ENCODE peak calls at places on chromosomes 2 and 18, in six cellular contexts. B is fibroblast of lung, F is BE2C, G is AG10803, Y is lower leg skin, T is A549. C is an unnamed sample.

GRCh38 chr2:45329045-45329677 is 281.9 kb downstream of the SRBD1 start:
- DNase-seq in G (peak), B (peak), Y (no peak), T (peak), F (peak), C (no peak)

GRCh38 chr2:29016500-29016899 is 35.4 kb downstream of the TOGARAM2 start:
- DNase-seq in F (no peak), Y (no peak), G (no peak), B (no peak), T (no peak), C (no peak)

GRCh38 chr2:138066139-138066806 is 102.0 kb downstream of the HNMT start:
- DNase-seq in T (no peak), F (no peak), G (no peak), Y (no peak), B (no peak), C (no peak)

GRCh38 chr2:120992791-120993555 is 257.3 kb downstream of the GLI2 start:
- DNase-seq in F (no peak), T (no peak), Y (no peak), G (no peak), B (no peak), C (no peak)

GRCh38 chr18:31245820-31246219 is 72.1 kb upstream of the DSG1 start:
- DNase-seq in F (no peak), B (no peak), T (no peak), Y (no peak), G (no peak), C (no peak)

GRCh38 chr18:25831226-25831828 is 259.1 kb downstream of the SS18 start:
- DNase-seq in B (no peak), G (no peak), F (no peak), T (no peak), Y (no peak), C (no peak)

GRCh38 chr18:8073167-8073566 is 506.1 kb downstream of the PTPRM start:
- DNase-seq in Y (no peak), F (no peak), T (no peak), G (no peak), B (no peak), C (no peak)

GRCh38 chr2:147846382-147847081 is 1.7 kb downstream of the ACVR2A start:
- DNase-seq in Y (no peak), F (no peak), B (peak), G (peak), T (no peak), C (no peak)

GRCh38 chr18:47591429-47591828 is 339.0 kb downstream of the SMAD2 start:
- DNase-seq in G (no peak), Y (no peak), T (no peak), F (no peak), B (no peak), C (no peak)

GRCh38 chr2:197107291-197108269 is 181.1 kb upstream of the PGAP1 start:
- DNase-seq in F (no peak), B (peak), G (peak), Y (no peak), T (peak), C (no peak)

GRCh38 chr2:174764281-174765063 is at the start of gene CHRNA1:
- DNase-seq in T (no peak), G (peak), F (no peak), B (peak), Y (no peak), C (no peak)

GRCh38 chr2:40606862-40607261 is 155.0 kb upstream of the SLC8A1 start:
- DNase-seq in G (peak), T (no peak), B (peak), F (no peak), Y (no peak), C (no peak)

GRCh38 chr2:101725515-101726192 is 28.1 kb downstream of the MAP4K4 start:
- DNase-seq in F (no peak), Y (no peak), T (no peak), B (no peak), G (no peak), C (no peak)

GRCh38 chr2:240962371-240963064 is 35.9 kb upstream of the SNED1 start:
- DNase-seq in B (peak), Y (peak), T (no peak), F (peak), G (no peak), C (no peak)

GRCh38 chr18:63322908-63323634 is 3.5 kb upstream of the BCL2 start:
- DNase-seq in F (peak), B (peak), G (peak), T (peak), Y (no peak), C (peak)
- H3K4me3 ChIP-seq in F (peak), B (no peak), G (no peak), T (no peak), Y (no peak), C (no peak)

GRCh38 chr2:38376683-38377500 is at the start of gene ATL2:
- DNase-seq in B (peak), G (peak), F (peak), T (peak), Y (peak), C (no peak)
- TF ChIP-seq CTCF in B (no peak), G (no peak), F (peak), T (peak), Y (no peak), C (no peak)

DNA sequence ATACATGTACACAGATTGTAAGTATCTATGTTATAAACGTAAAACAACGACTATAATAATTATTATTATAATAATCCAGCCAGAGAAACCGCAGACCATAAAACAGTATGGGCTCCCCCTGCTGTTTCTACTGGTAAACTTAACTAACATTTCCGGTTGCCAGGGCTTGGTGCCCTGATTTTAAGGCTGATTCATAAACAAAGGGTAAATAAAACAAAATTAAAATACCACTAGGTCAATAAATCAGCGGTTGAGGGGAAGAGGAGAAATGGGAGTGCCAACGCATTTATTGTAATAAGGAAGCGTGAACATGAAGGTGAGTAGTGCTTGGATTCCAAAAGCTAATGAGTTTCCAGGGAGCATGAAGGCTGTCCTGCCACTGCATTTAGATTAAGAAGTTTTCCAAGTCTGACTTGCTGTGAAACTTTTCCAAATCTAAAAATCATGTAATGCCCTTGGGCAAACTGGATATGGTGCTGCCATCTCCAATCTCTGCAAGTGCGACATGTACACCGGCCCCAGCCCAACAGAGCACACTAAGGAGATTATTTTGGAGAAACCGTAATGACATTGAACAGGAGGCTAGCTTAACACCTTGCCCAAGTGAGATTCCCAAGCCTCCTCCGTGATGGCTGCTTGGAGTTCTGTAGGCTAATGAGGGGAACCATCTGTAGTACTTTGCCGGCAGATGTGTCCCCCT is 50.7 kb upstream of the HNRNPA3 start:
- DNase-seq in B (peak), Y (no peak), G (peak), T (peak), F (no peak), C (no peak)
- H3K4me3 ChIP-seq in B (no peak), Y (no peak), G (no peak), T (no peak), F (no peak), C (no peak)

DNA sequence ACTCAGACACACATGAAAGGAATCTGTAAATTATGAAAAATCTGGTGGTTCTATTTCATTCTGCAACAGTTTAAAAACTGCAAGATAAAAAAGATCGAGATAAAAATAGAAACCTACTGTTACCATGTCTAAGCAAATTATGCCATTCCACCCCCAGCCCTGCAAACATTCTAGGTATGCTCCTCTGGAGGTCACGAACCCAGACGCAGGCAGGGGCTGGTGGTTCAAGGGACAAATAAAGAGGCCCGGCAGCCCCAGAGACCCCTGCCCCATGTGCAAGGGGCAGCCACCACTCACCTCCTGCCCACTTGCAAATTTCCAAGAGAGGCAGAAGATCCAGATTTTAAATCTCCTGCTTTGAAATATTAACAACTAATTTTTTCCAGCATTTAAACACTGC is 210.5 kb downstream of the ANAPC1 start:
- DNase-seq in G (no peak), Y (no peak), B (no peak), F (no peak), T (no peak), C (no peak)
- TF ChIP-seq CTCF in G (no peak), Y (no peak), B (no peak), F (no peak), T (no peak), C (no peak)

GRCh38 chr2:238797537-238797936 is 50.3 kb upstream of the TWIST2 start:
- DNase-seq in T (no peak), B (no peak), F (no peak), Y (no peak), G (no peak), C (no peak)
- H3K4me3 ChIP-seq in T (no peak), B (no peak), F (no peak), Y (no peak), G (no peak), C (no peak)